ENCODE peak calls at places on chromosomes 12 and 14, in nine cellular contexts. One of them, this sample, is unnamed.

GRCh38 chr14:38723954-38724353 is 379.1 kb downstream of the SEC23A start:
- DNase-seq in AG09319: no peak
- DNase-seq in body of pancreas: no peak
- DNase-seq in WTC11: no peak
- DNase-seq in AG04450: no peak
- DNase-seq in astrocyte of the spinal cord: no peak
- DNase-seq in spleen: no peak
- DNase-seq in PC-9: no peak
- DNase-seq in cardiac muscle cell: peak
- DNase-seq in this sample: no peak

GRCh38 chr14:101843665-101844064 is 82.2 kb downstream of the PPP2R5C start:
- DNase-seq in AG09319: no peak
- DNase-seq in WTC11: no peak
- DNase-seq in AG04450: no peak
- DNase-seq in body of pancreas: no peak
- DNase-seq in spleen: peak
- DNase-seq in astrocyte of the spinal cord: no peak
- DNase-seq in PC-9: no peak
- DNase-seq in cardiac muscle cell: no peak
- DNase-seq in this sample: no peak

GRCh38 chr14:29030121-29030520 is 263.5 kb downstream of the FOXG1 start:
- DNase-seq in body of pancreas: no peak
- DNase-seq in WTC11: no peak
- DNase-seq in AG04450: no peak
- DNase-seq in spleen: no peak
- DNase-seq in astrocyte of the spinal cord: no peak
- DNase-seq in AG09319: no peak
- DNase-seq in cardiac muscle cell: peak
- DNase-seq in PC-9: no peak
- DNase-seq in this sample: no peak

GRCh38 chr12:116070420-116070819 is 207.1 kb downstream of the MED13L start:
- DNase-seq in body of pancreas: no peak
- DNase-seq in AG04450: no peak
- DNase-seq in cardiac muscle cell: no peak
- DNase-seq in AG09319: no peak
- DNase-seq in astrocyte of the spinal cord: no peak
- DNase-seq in PC-9: no peak
- DNase-seq in spleen: no peak
- DNase-seq in WTC11: no peak
- DNase-seq in this sample: no peak

GRCh38 chr12:90062799-90063198 is 354.2 kb upstream of the ATP2B1 start:
- DNase-seq in astrocyte of the spinal cord: no peak
- DNase-seq in cardiac muscle cell: no peak
- DNase-seq in body of pancreas: no peak
- DNase-seq in spleen: no peak
- DNase-seq in AG09319: no peak
- DNase-seq in WTC11: no peak
- DNase-seq in AG04450: no peak
- DNase-seq in PC-9: no peak
- DNase-seq in this sample: no peak

GRCh38 chr12:24510581-24511125 is 438.2 kb downstream of the BCAT1 start:
- DNase-seq in body of pancreas: no peak
- DNase-seq in spleen: no peak
- DNase-seq in WTC11: no peak
- DNase-seq in PC-9: no peak
- DNase-seq in astrocyte of the spinal cord: no peak
- DNase-seq in AG09319: no peak
- DNase-seq in cardiac muscle cell: no peak
- DNase-seq in AG04450: no peak
- DNase-seq in this sample: no peak

GRCh38 chr12:7935464-7935772 is 569 bp downstream of the SLC2A3 start:
- DNase-seq in WTC11: no peak
- DNase-seq in cardiac muscle cell: peak
- DNase-seq in AG04450: no peak
- DNase-seq in body of pancreas: no peak
- DNase-seq in astrocyte of the spinal cord: no peak
- DNase-seq in spleen: no peak
- DNase-seq in PC-9: no peak
- DNase-seq in AG09319: no peak
- DNase-seq in this sample: no peak

GRCh38 chr12:39990122-39991101 is 115.5 kb downstream of the SLC2A13 start:
- DNase-seq in AG04450: peak
- DNase-seq in AG09319: peak
- DNase-seq in WTC11: peak
- DNase-seq in spleen: peak
- DNase-seq in body of pancreas: peak
- DNase-seq in cardiac muscle cell: peak
- DNase-seq in PC-9: no peak
- DNase-seq in astrocyte of the spinal cord: peak
- DNase-seq in this sample: peak

GRCh38 chr14:51369814-51370213 is 129.8 kb downstream of the TMX1 start:
- DNase-seq in cardiac muscle cell: no peak
- DNase-seq in WTC11: peak
- DNase-seq in body of pancreas: peak
- DNase-seq in spleen: no peak
- DNase-seq in AG04450: no peak
- DNase-seq in astrocyte of the spinal cord: no peak
- DNase-seq in PC-9: no peak
- DNase-seq in AG09319: no peak
- DNase-seq in this sample: peak

GRCh38 chr14:36284971-36285595 is 35.4 kb downstream of the MBIP start:
- DNase-seq in astrocyte of the spinal cord: no peak
- DNase-seq in PC-9: no peak
- DNase-seq in AG09319: no peak
- DNase-seq in body of pancreas: no peak
- DNase-seq in spleen: no peak
- DNase-seq in cardiac muscle cell: no peak
- DNase-seq in AG04450: no peak
- DNase-seq in WTC11: no peak
- DNase-seq in this sample: no peak

GRCh38 chr12:56359851-56360767 is at the start of gene STAT2:
- DNase-seq in body of pancreas: peak
- DNase-seq in WTC11: peak
- DNase-seq in AG09319: peak
- DNase-seq in cardiac muscle cell: peak
- DNase-seq in spleen: peak
- DNase-seq in astrocyte of the spinal cord: peak
- DNase-seq in PC-9: peak
- DNase-seq in AG04450: peak
- DNase-seq in this sample: peak
- TF ChIP-seq CTCF in body of pancreas: no peak
- TF ChIP-seq CTCF in WTC11: no peak
- TF ChIP-seq CTCF in AG09319: no peak
- TF ChIP-seq CTCF in cardiac muscle cell: no peak
- TF ChIP-seq CTCF in spleen: no peak
- TF ChIP-seq CTCF in astrocyte of the spinal cord: no peak
- TF ChIP-seq CTCF in PC-9: no peak
- TF ChIP-seq CTCF in AG04450: no peak
- TF ChIP-seq CTCF in this sample: no peak

GRCh38 chr14:106277503-106277902 is 751.1 kb downstream of the TMEM121 start:
- DNase-seq in astrocyte of the spinal cord: no peak
- DNase-seq in WTC11: no peak
- DNase-seq in spleen: no peak
- DNase-seq in AG04450: no peak
- DNase-seq in body of pancreas: peak
- DNase-seq in PC-9: no peak
- DNase-seq in cardiac muscle cell: no peak
- DNase-seq in AG09319: no peak
- DNase-seq in this sample: no peak
- TF ChIP-seq CTCF in astrocyte of the spinal cord: peak
- TF ChIP-seq CTCF in WTC11: no peak
- TF ChIP-seq CTCF in spleen: peak
- TF ChIP-seq CTCF in AG04450: no peak
- TF ChIP-seq CTCF in body of pancreas: peak
- TF ChIP-seq CTCF in PC-9: peak
- TF ChIP-seq CTCF in cardiac muscle cell: no peak
- TF ChIP-seq CTCF in AG09319: no peak
- TF ChIP-seq CTCF in this sample: no peak

DNA sequence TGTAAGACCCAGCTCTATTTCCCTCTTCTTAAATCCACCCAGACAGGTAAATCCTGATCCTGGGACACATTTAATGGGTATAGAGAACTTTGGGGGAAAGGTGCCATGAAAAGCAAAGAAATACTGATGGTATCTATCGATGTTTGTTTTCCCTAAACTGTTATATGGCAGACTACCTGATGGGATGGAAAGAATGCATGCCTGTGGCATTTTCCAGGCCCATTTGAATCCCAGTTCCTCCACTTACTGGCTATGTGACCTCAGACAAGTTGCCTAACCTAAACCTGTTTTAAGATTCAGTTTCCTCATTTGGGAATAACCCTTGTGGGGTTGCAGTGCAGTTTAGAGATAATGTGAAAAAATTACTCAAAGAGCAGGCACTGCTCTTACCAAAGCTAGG is 404.5 kb downstream of the FUT8 start:
- DNase-seq in AG09319: no peak
- DNase-seq in PC-9: peak
- DNase-seq in AG04450: no peak
- DNase-seq in WTC11: no peak
- DNase-seq in cardiac muscle cell: no peak
- DNase-seq in astrocyte of the spinal cord: no peak
- DNase-seq in body of pancreas: no peak
- DNase-seq in spleen: no peak
- DNase-seq in this sample: no peak
- TF ChIP-seq CTCF in AG09319: no peak
- TF ChIP-seq CTCF in PC-9: no peak
- TF ChIP-seq CTCF in AG04450: no peak
- TF ChIP-seq CTCF in WTC11: no peak
- TF ChIP-seq CTCF in cardiac muscle cell: no peak
- TF ChIP-seq CTCF in astrocyte of the spinal cord: no peak
- TF ChIP-seq CTCF in body of pancreas: no peak
- TF ChIP-seq CTCF in spleen: no peak
- TF ChIP-seq CTCF in this sample: no peak

DNA sequence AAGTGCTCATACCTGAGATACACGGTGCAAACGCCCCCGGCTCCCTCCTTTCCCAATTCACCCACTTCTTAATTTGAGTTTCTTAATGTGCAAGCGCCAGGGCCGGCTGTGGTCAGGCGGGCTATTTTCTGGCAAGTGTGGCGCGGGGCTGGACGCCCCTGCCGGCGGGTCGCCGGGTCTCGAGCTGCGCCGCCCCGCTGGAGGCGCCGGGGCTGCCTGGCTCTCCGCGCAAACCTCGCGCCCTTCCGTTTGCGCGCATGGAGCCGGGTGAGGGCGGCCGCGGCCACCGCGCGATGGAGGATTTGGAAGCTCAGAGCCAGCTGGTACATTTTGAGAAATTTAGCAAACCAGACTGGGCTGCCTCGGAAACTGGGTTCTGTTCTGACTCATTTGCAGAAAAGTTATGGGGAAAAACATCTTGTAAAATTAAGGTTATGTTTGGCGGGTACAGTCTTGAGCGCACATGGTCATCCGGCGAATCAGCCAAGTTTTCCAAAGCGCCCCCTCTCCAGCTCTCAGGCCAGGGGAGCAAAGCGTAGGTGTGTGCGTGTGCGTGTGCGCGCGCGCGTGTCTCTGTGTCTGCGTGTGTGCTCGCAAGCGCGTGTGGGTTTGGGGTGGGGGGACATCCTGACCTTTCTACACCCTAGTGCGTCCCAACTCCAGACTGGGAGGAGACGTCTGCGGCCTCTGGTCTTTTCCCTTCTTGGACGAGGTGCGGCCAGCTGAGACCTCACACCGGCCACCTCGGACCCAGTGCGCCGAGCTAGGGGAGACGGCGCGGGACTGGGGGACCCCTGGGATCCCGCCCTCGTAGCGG is 6.5 kb upstream of the OTX2 start:
- DNase-seq in AG09319: no peak
- DNase-seq in body of pancreas: no peak
- DNase-seq in PC-9: no peak
- DNase-seq in cardiac muscle cell: no peak
- DNase-seq in AG04450: no peak
- DNase-seq in WTC11: peak
- DNase-seq in astrocyte of the spinal cord: no peak
- DNase-seq in spleen: no peak
- DNase-seq in this sample: peak
- TF ChIP-seq CTCF in AG09319: no peak
- TF ChIP-seq CTCF in body of pancreas: no peak
- TF ChIP-seq CTCF in PC-9: no peak
- TF ChIP-seq CTCF in cardiac muscle cell: no peak
- TF ChIP-seq CTCF in AG04450: no peak
- TF ChIP-seq CTCF in WTC11: no peak
- TF ChIP-seq CTCF in astrocyte of the spinal cord: no peak
- TF ChIP-seq CTCF in spleen: no peak
- TF ChIP-seq CTCF in this sample: no peak

GRCh38 chr12:14986449-14986848 is 13.6 kb downstream of the PDE6H start:
- DNase-seq in AG04450: no peak
- DNase-seq in WTC11: no peak
- DNase-seq in spleen: no peak
- DNase-seq in AG09319: no peak
- DNase-seq in PC-9: no peak
- DNase-seq in body of pancreas: no peak
- DNase-seq in cardiac muscle cell: no peak
- DNase-seq in astrocyte of the spinal cord: no peak
- DNase-seq in this sample: no peak
- TF ChIP-seq CTCF in AG04450: no peak
- TF ChIP-seq CTCF in WTC11: no peak
- TF ChIP-seq CTCF in spleen: no peak
- TF ChIP-seq CTCF in AG09319: no peak
- TF ChIP-seq CTCF in PC-9: no peak
- TF ChIP-seq CTCF in body of pancreas: peak
- TF ChIP-seq CTCF in cardiac muscle cell: no peak
- TF ChIP-seq CTCF in astrocyte of the spinal cord: peak
- TF ChIP-seq CTCF in this sample: no peak

GRCh38 chr14:32513571-32514009 is 184.5 kb downstream of the AKAP6 start:
- DNase-seq in astrocyte of the spinal cord: peak
- DNase-seq in AG04450: no peak
- DNase-seq in PC-9: no peak
- DNase-seq in spleen: no peak
- DNase-seq in WTC11: no peak
- DNase-seq in AG09319: no peak
- DNase-seq in body of pancreas: no peak
- DNase-seq in cardiac muscle cell: peak
- DNase-seq in this sample: no peak
- TF ChIP-seq CTCF in astrocyte of the spinal cord: peak
- TF ChIP-seq CTCF in AG04450: peak
- TF ChIP-seq CTCF in PC-9: peak
- TF ChIP-seq CTCF in spleen: peak
- TF ChIP-seq CTCF in WTC11: peak
- TF ChIP-seq CTCF in AG09319: peak
- TF ChIP-seq CTCF in body of pancreas: peak
- TF ChIP-seq CTCF in cardiac muscle cell: peak
- TF ChIP-seq CTCF in this sample: peak

This sample was measured in endothelial cell.